ENCODE peak calls at places on chromosomes 13 and 19, in nine cellular contexts. One of them, this sample, is unnamed.

GRCh38 chr19:40365613-40366401 is 17.3 kb downstream of the PLD3 start:
- DNase-seq in type B pancreatic cell: peak; percentile 87
- DNase-seq in D341Med: no peak
- DNase-seq in left lung: peak; percentile 91
- DNase-seq in dorsolateral prefrontal cortex: peak; percentile 73
- DNase-seq in activated T-cell treated with anti-CD3 and anti-CD28 coated beads, Interleukin-2, amount 50 U/mL, for 48 hours: peak; percentile 82
- DNase-seq in iris pigment epithelial cell: peak; percentile 76
- DNase-seq in ACHN: peak; percentile 61
- DNase-seq in NCI-H774: peak; percentile 6
- DNase-seq in this sample: no peak

GRCh38 chr19:17294051-17294891 is 9.0 kb downstream of the ABHD8 start:
- DNase-seq in type B pancreatic cell: no peak
- DNase-seq in NCI-H774: no peak
- DNase-seq in dorsolateral prefrontal cortex: no peak
- DNase-seq in ACHN: no peak
- DNase-seq in iris pigment epithelial cell: peak; percentile 18
- DNase-seq in left lung: peak; percentile 83
- DNase-seq in D341Med: peak; percentile 72
- DNase-seq in activated T-cell treated with anti-CD3 and anti-CD28 coated beads, Interleukin-2, amount 50 U/mL, for 48 hours: peak; percentile 80
- DNase-seq in this sample: no peak

GRCh38 chr13:53127378-53127777 is 98.8 kb downstream of the OLFM4 start:
- DNase-seq in dorsolateral prefrontal cortex: no peak
- DNase-seq in type B pancreatic cell: no peak
- DNase-seq in D341Med: no peak
- DNase-seq in activated T-cell treated with anti-CD3 and anti-CD28 coated beads, Interleukin-2, amount 50 U/mL, for 48 hours: no peak
- DNase-seq in ACHN: no peak
- DNase-seq in iris pigment epithelial cell: no peak
- DNase-seq in left lung: no peak
- DNase-seq in NCI-H774: no peak
- DNase-seq in this sample: no peak

GRCh38 chr19:5360003-5360820 is 19.6 kb upstream of the PTPRS start:
- DNase-seq in type B pancreatic cell: no peak
- DNase-seq in iris pigment epithelial cell: no peak
- DNase-seq in activated T-cell treated with anti-CD3 and anti-CD28 coated beads, Interleukin-2, amount 50 U/mL, for 48 hours: no peak
- DNase-seq in dorsolateral prefrontal cortex: no peak
- DNase-seq in ACHN: peak; percentile 16
- DNase-seq in D341Med: peak; percentile 18
- DNase-seq in left lung: no peak
- DNase-seq in NCI-H774: no peak
- DNase-seq in this sample: no peak

GRCh38 chr13:36736119-36736726 is 62.4 kb downstream of the SERTM1 start:
- DNase-seq in activated T-cell treated with anti-CD3 and anti-CD28 coated beads, Interleukin-2, amount 50 U/mL, for 48 hours: peak; percentile 21
- DNase-seq in ACHN: peak; percentile 42
- DNase-seq in iris pigment epithelial cell: peak; percentile 63
- DNase-seq in NCI-H774: peak; percentile 13
- DNase-seq in dorsolateral prefrontal cortex: no peak
- DNase-seq in D341Med: peak; percentile 60
- DNase-seq in left lung: no peak
- DNase-seq in type B pancreatic cell: no peak
- DNase-seq in this sample: peak; percentile 4

GRCh38 chr19:12261554-12261953 is 33.1 kb downstream of the ZNF44 start:
- DNase-seq in NCI-H774: no peak
- DNase-seq in type B pancreatic cell: no peak
- DNase-seq in ACHN: no peak
- DNase-seq in dorsolateral prefrontal cortex: no peak
- DNase-seq in D341Med: no peak
- DNase-seq in left lung: no peak
- DNase-seq in iris pigment epithelial cell: no peak
- DNase-seq in activated T-cell treated with anti-CD3 and anti-CD28 coated beads, Interleukin-2, amount 50 U/mL, for 48 hours: no peak
- DNase-seq in this sample: no peak

GRCh38 chr19:50728084-50728737 is 5.0 kb downstream of the CLEC11A start:
- DNase-seq in ACHN: no peak
- DNase-seq in activated T-cell treated with anti-CD3 and anti-CD28 coated beads, Interleukin-2, amount 50 U/mL, for 48 hours: peak; percentile 88
- DNase-seq in left lung: peak; percentile 88
- DNase-seq in dorsolateral prefrontal cortex: peak; percentile 85
- DNase-seq in iris pigment epithelial cell: peak; percentile 92
- DNase-seq in NCI-H774: no peak
- DNase-seq in D341Med: peak; percentile 26
- DNase-seq in type B pancreatic cell: peak; percentile 88
- DNase-seq in this sample: no peak

GRCh38 chr19:5915782-5916165 is 1.7 kb downstream of the CAPS start:
- DNase-seq in type B pancreatic cell: no peak
- DNase-seq in activated T-cell treated with anti-CD3 and anti-CD28 coated beads, Interleukin-2, amount 50 U/mL, for 48 hours: no peak
- DNase-seq in dorsolateral prefrontal cortex: no peak
- DNase-seq in iris pigment epithelial cell: no peak
- DNase-seq in D341Med: no peak
- DNase-seq in ACHN: no peak
- DNase-seq in left lung: no peak
- DNase-seq in NCI-H774: no peak
- DNase-seq in this sample: no peak

GRCh38 chr13:69585656-69586055 is 522.0 kb upstream of the ATXN8OS start:
- DNase-seq in NCI-H774: no peak
- DNase-seq in left lung: no peak
- DNase-seq in activated T-cell treated with anti-CD3 and anti-CD28 coated beads, Interleukin-2, amount 50 U/mL, for 48 hours: no peak
- DNase-seq in dorsolateral prefrontal cortex: no peak
- DNase-seq in D341Med: no peak
- DNase-seq in type B pancreatic cell: no peak
- DNase-seq in ACHN: peak; percentile 13
- DNase-seq in iris pigment epithelial cell: no peak
- DNase-seq in this sample: no peak

GRCh38 chr13:98890186-98890585 is 87.7 kb downstream of the DOCK9 start:
- DNase-seq in activated T-cell treated with anti-CD3 and anti-CD28 coated beads, Interleukin-2, amount 50 U/mL, for 48 hours: peak; percentile 60
- DNase-seq in D341Med: no peak
- DNase-seq in dorsolateral prefrontal cortex: peak; percentile 64
- DNase-seq in left lung: no peak
- DNase-seq in type B pancreatic cell: no peak
- DNase-seq in NCI-H774: no peak
- DNase-seq in iris pigment epithelial cell: peak; percentile 74
- DNase-seq in ACHN: peak; percentile 26
- DNase-seq in this sample: peak; percentile 93

GRCh38 chr13:69623973-69624372 is 483.7 kb upstream of the ATXN8OS start:
- DNase-seq in iris pigment epithelial cell: no peak
- DNase-seq in left lung: no peak
- DNase-seq in NCI-H774: no peak
- DNase-seq in type B pancreatic cell: no peak
- DNase-seq in activated T-cell treated with anti-CD3 and anti-CD28 coated beads, Interleukin-2, amount 50 U/mL, for 48 hours: no peak
- DNase-seq in dorsolateral prefrontal cortex: no peak
- DNase-seq in D341Med: no peak
- DNase-seq in ACHN: no peak
- DNase-seq in this sample: no peak

GRCh38 chr19:54469496-54469934 is 3.6 kb downstream of the CDC42EP5 start:
- DNase-seq in NCI-H774: no peak
- DNase-seq in left lung: no peak
- DNase-seq in ACHN: no peak
- DNase-seq in D341Med: no peak
- DNase-seq in type B pancreatic cell: no peak
- DNase-seq in dorsolateral prefrontal cortex: no peak
- DNase-seq in iris pigment epithelial cell: no peak
- DNase-seq in activated T-cell treated with anti-CD3 and anti-CD28 coated beads, Interleukin-2, amount 50 U/mL, for 48 hours: no peak
- DNase-seq in this sample: no peak

GRCh38 chr13:110546933-110547332 is 14.6 kb downstream of the RAB20 start:
- DNase-seq in left lung: peak; percentile 89
- DNase-seq in D341Med: no peak
- DNase-seq in activated T-cell treated with anti-CD3 and anti-CD28 coated beads, Interleukin-2, amount 50 U/mL, for 48 hours: no peak
- DNase-seq in dorsolateral prefrontal cortex: no peak
- DNase-seq in NCI-H774: no peak
- DNase-seq in type B pancreatic cell: no peak
- DNase-seq in iris pigment epithelial cell: peak; percentile 99
- DNase-seq in ACHN: no peak
- DNase-seq in this sample: no peak

GRCh38 chr19:9913237-9914000 is 22.9 kb downstream of the OLFM2 start:
- DNase-seq in D341Med: peak; percentile 95
- DNase-seq in NCI-H774: no peak
- DNase-seq in ACHN: peak; percentile 14
- DNase-seq in activated T-cell treated with anti-CD3 and anti-CD28 coated beads, Interleukin-2, amount 50 U/mL, for 48 hours: no peak
- DNase-seq in type B pancreatic cell: no peak
- DNase-seq in dorsolateral prefrontal cortex: no peak
- DNase-seq in left lung: peak; percentile 75
- DNase-seq in iris pigment epithelial cell: no peak
- DNase-seq in this sample: no peak

GRCh38 chr19:10270616-10271394 is at the start of gene ICAM1:
- DNase-seq in type B pancreatic cell: no peak
- DNase-seq in D341Med: no peak
- DNase-seq in iris pigment epithelial cell: peak; percentile 92
- DNase-seq in ACHN: no peak
- DNase-seq in left lung: peak; percentile 96
- DNase-seq in activated T-cell treated with anti-CD3 and anti-CD28 coated beads, Interleukin-2, amount 50 U/mL, for 48 hours: peak; percentile 86
- DNase-seq in NCI-H774: no peak
- DNase-seq in dorsolateral prefrontal cortex: no peak
- DNase-seq in this sample: no peak

GRCh38 chr13:41231786-41232185 is 31.6 kb downstream of the MTRF1 start:
- DNase-seq in iris pigment epithelial cell: peak; percentile 41
- DNase-seq in NCI-H774: no peak
- DNase-seq in D341Med: no peak
- DNase-seq in left lung: no peak
- DNase-seq in activated T-cell treated with anti-CD3 and anti-CD28 coated beads, Interleukin-2, amount 50 U/mL, for 48 hours: no peak
- DNase-seq in type B pancreatic cell: no peak
- DNase-seq in dorsolateral prefrontal cortex: no peak
- DNase-seq in ACHN: no peak
- DNase-seq in this sample: no peak

GRCh38 chr19:6952956-6953355 is 65.6 kb downstream of the ADGRE1 start:
- DNase-seq in D341Med: no peak
- DNase-seq in NCI-H774: no peak
- DNase-seq in ACHN: no peak
- DNase-seq in iris pigment epithelial cell: no peak
- DNase-seq in activated T-cell treated with anti-CD3 and anti-CD28 coated beads, Interleukin-2, amount 50 U/mL, for 48 hours: no peak
- DNase-seq in dorsolateral prefrontal cortex: no peak
- DNase-seq in type B pancreatic cell: no peak
- DNase-seq in left lung: no peak
- DNase-seq in this sample: no peak

GRCh38 chr19:2294377-2295335 is 12.7 kb upstream of the PEAK3 start:
- DNase-seq in activated T-cell treated with anti-CD3 and anti-CD28 coated beads, Interleukin-2, amount 50 U/mL, for 48 hours: no peak
- DNase-seq in type B pancreatic cell: no peak
- DNase-seq in dorsolateral prefrontal cortex: no peak
- DNase-seq in NCI-H774: no peak
- DNase-seq in left lung: no peak
- DNase-seq in iris pigment epithelial cell: no peak
- DNase-seq in ACHN: no peak
- DNase-seq in D341Med: peak; percentile 77
- DNase-seq in this sample: no peak

GRCh38 chr13:41054919-41055619 is 6.2 kb upstream of the WBP4 start:
- DNase-seq in D341Med: no peak
- DNase-seq in type B pancreatic cell: no peak
- DNase-seq in left lung: no peak
- DNase-seq in NCI-H774: no peak
- DNase-seq in iris pigment epithelial cell: no peak
- DNase-seq in ACHN: peak; percentile 33
- DNase-seq in dorsolateral prefrontal cortex: no peak
- DNase-seq in activated T-cell treated with anti-CD3 and anti-CD28 coated beads, Interleukin-2, amount 50 U/mL, for 48 hours: no peak
- DNase-seq in this sample: no peak

GRCh38 chr19:28296506-28296905 is 916.4 kb downstream of the UQCRFS1 start:
- DNase-seq in type B pancreatic cell: no peak
- DNase-seq in iris pigment epithelial cell: peak; percentile 5
- DNase-seq in activated T-cell treated with anti-CD3 and anti-CD28 coated beads, Interleukin-2, amount 50 U/mL, for 48 hours: no peak
- DNase-seq in dorsolateral prefrontal cortex: no peak
- DNase-seq in D341Med: no peak
- DNase-seq in NCI-H774: no peak
- DNase-seq in left lung: no peak
- DNase-seq in ACHN: no peak
- DNase-seq in this sample: no peak

GRCh38 chr19:42555317-42555716 is 27.0 kb upstream of the CEACAM1 start:
- DNase-seq in type B pancreatic cell: no peak
- DNase-seq in dorsolateral prefrontal cortex: no peak
- DNase-seq in ACHN: no peak
- DNase-seq in activated T-cell treated with anti-CD3 and anti-CD28 coated beads, Interleukin-2, amount 50 U/mL, for 48 hours: no peak
- DNase-seq in left lung: no peak
- DNase-seq in NCI-H774: no peak
- DNase-seq in D341Med: no peak
- DNase-seq in iris pigment epithelial cell: no peak
- DNase-seq in this sample: no peak

GRCh38 chr13:49253310-49253709 is 5.6 kb downstream of the CDADC1 start:
- DNase-seq in ACHN: no peak
- DNase-seq in NCI-H774: no peak
- DNase-seq in type B pancreatic cell: no peak
- DNase-seq in activated T-cell treated with anti-CD3 and anti-CD28 coated beads, Interleukin-2, amount 50 U/mL, for 48 hours: no peak
- DNase-seq in left lung: no peak
- DNase-seq in D341Med: no peak
- DNase-seq in iris pigment epithelial cell: no peak
- DNase-seq in dorsolateral prefrontal cortex: no peak
- DNase-seq in this sample: no peak

GRCh38 chr19:49844138-49844740 is 6.7 kb upstream of the PTOV1 start:
- DNase-seq in ACHN: no peak
- DNase-seq in NCI-H774: no peak
- DNase-seq in dorsolateral prefrontal cortex: no peak
- DNase-seq in D341Med: no peak
- DNase-seq in left lung: no peak
- DNase-seq in activated T-cell treated with anti-CD3 and anti-CD28 coated beads, Interleukin-2, amount 50 U/mL, for 48 hours: no peak
- DNase-seq in iris pigment epithelial cell: no peak
- DNase-seq in type B pancreatic cell: no peak
- DNase-seq in this sample: no peak

GRCh38 chr13:60662595-60662994 is 265.6 kb downstream of the TDRD3 start:
- DNase-seq in NCI-H774: no peak
- DNase-seq in iris pigment epithelial cell: no peak
- DNase-seq in activated T-cell treated with anti-CD3 and anti-CD28 coated beads, Interleukin-2, amount 50 U/mL, for 48 hours: no peak
- DNase-seq in dorsolateral prefrontal cortex: no peak
- DNase-seq in D341Med: no peak
- DNase-seq in left lung: no peak
- DNase-seq in ACHN: no peak
- DNase-seq in type B pancreatic cell: no peak
- DNase-seq in this sample: no peak

GRCh38 chr19:38056646-38057045 is 149.6 kb downstream of the SIPA1L3 start:
- DNase-seq in dorsolateral prefrontal cortex: no peak
- DNase-seq in type B pancreatic cell: no peak
- DNase-seq in activated T-cell treated with anti-CD3 and anti-CD28 coated beads, Interleukin-2, amount 50 U/mL, for 48 hours: no peak
- DNase-seq in NCI-H774: no peak
- DNase-seq in D341Med: no peak
- DNase-seq in iris pigment epithelial cell: no peak
- DNase-seq in ACHN: no peak
- DNase-seq in left lung: peak; percentile 7
- DNase-seq in this sample: no peak

GRCh38 chr13:106629068-106629712 is 61.3 kb upstream of the ARGLU1 start:
- DNase-seq in activated T-cell treated with anti-CD3 and anti-CD28 coated beads, Interleukin-2, amount 50 U/mL, for 48 hours: no peak
- DNase-seq in dorsolateral prefrontal cortex: no peak
- DNase-seq in left lung: no peak
- DNase-seq in type B pancreatic cell: no peak
- DNase-seq in iris pigment epithelial cell: no peak
- DNase-seq in D341Med: no peak
- DNase-seq in ACHN: no peak
- DNase-seq in NCI-H774: no peak
- DNase-seq in this sample: no peak

GRCh38 chr13:100409132-100409531 is 179.5 kb downstream of the GGACT start:
- DNase-seq in iris pigment epithelial cell: no peak
- DNase-seq in NCI-H774: no peak
- DNase-seq in left lung: no peak
- DNase-seq in activated T-cell treated with anti-CD3 and anti-CD28 coated beads, Interleukin-2, amount 50 U/mL, for 48 hours: no peak
- DNase-seq in dorsolateral prefrontal cortex: no peak
- DNase-seq in ACHN: peak; percentile 8
- DNase-seq in D341Med: no peak
- DNase-seq in type B pancreatic cell: no peak
- DNase-seq in this sample: no peak

GRCh38 chr19:1747285-1748114 is 5.8 kb upstream of the ONECUT3 start:
- DNase-seq in activated T-cell treated with anti-CD3 and anti-CD28 coated beads, Interleukin-2, amount 50 U/mL, for 48 hours: no peak
- DNase-seq in type B pancreatic cell: no peak
- DNase-seq in left lung: no peak
- DNase-seq in ACHN: peak; percentile 96
- DNase-seq in NCI-H774: no peak
- DNase-seq in iris pigment epithelial cell: peak; percentile 81
- DNase-seq in dorsolateral prefrontal cortex: no peak
- DNase-seq in D341Med: no peak
- DNase-seq in this sample: peak; percentile 93

GRCh38 chr19:30879225-30879624 is 470.0 kb downstream of the TSHZ3 start:
- DNase-seq in dorsolateral prefrontal cortex: no peak
- DNase-seq in ACHN: no peak
- DNase-seq in left lung: no peak
- DNase-seq in iris pigment epithelial cell: no peak
- DNase-seq in NCI-H774: no peak
- DNase-seq in type B pancreatic cell: no peak
- DNase-seq in activated T-cell treated with anti-CD3 and anti-CD28 coated beads, Interleukin-2, amount 50 U/mL, for 48 hours: no peak
- DNase-seq in D341Med: no peak
- DNase-seq in this sample: no peak

GRCh38 chr19:47028372-47028672 is 8.7 kb downstream of the NPAS1 start:
- DNase-seq in type B pancreatic cell: no peak
- DNase-seq in ACHN: no peak
- DNase-seq in iris pigment epithelial cell: no peak
- DNase-seq in D341Med: peak; percentile 89
- DNase-seq in activated T-cell treated with anti-CD3 and anti-CD28 coated beads, Interleukin-2, amount 50 U/mL, for 48 hours: no peak
- DNase-seq in NCI-H774: no peak
- DNase-seq in dorsolateral prefrontal cortex: no peak
- DNase-seq in left lung: no peak
- DNase-seq in this sample: no peak

GRCh38 chr19:4583961-4584669 is 24.6 kb upstream of the SEMA6B start:
- DNase-seq in dorsolateral prefrontal cortex: no peak
- DNase-seq in D341Med: peak; percentile 88
- DNase-seq in iris pigment epithelial cell: no peak
- DNase-seq in NCI-H774: no peak
- DNase-seq in activated T-cell treated with anti-CD3 and anti-CD28 coated beads, Interleukin-2, amount 50 U/mL, for 48 hours: peak; percentile 49
- DNase-seq in ACHN: no peak
- DNase-seq in left lung: no peak
- DNase-seq in type B pancreatic cell: peak; percentile 75
- DNase-seq in this sample: no peak

This sample was measured in keratinocyte.